ENCODE peak calls at places on chromosomes 3 and 15, in five cellular contexts. Z is HCT116, D is esophagus squamous epithelium, A is HepG2, Y is A549. F is an unnamed sample.

GRCh38 chr3:65342084-65342683 is 654.4 kb upstream of the ADAMTS9 start:
- DNase-seq in D (no peak), A (peak; percentile 35), Y (peak; percentile 56), Z (peak; percentile 42), F (peak; percentile 54)

GRCh38 chr3:156670077-156670476 is 4.3 kb upstream of the TIPARP start:
- DNase-seq in Y (no peak), A (no peak), Z (no peak), D (no peak), F (no peak)

GRCh38 chr3:187909871-187910270 is 164.6 kb upstream of the BCL6 start:
- DNase-seq in D (no peak), A (no peak), Z (no peak), Y (no peak), F (no peak)

GRCh38 chr3:127373701-127374625 is 86.1 kb upstream of the PRR20G start:
- DNase-seq in D (no peak), Z (peak; percentile 8), A (no peak), Y (no peak), F (peak; percentile 8)

GRCh38 chr3:193594946-193595689 is 2.1 kb downstream of the OPA1 start:
- DNase-seq in A (no peak), Z (no peak), D (no peak), Y (no peak), F (no peak)

GRCh38 chr15:70258369-70259029 is 160.8 kb upstream of the TLE3 start:
- DNase-seq in A (no peak), D (no peak), Y (no peak), Z (no peak), F (no peak)

GRCh38 chr3:156615592-156616173 is 58.7 kb upstream of the TIPARP start:
- DNase-seq in Y (no peak), A (no peak), D (no peak), Z (no peak), F (no peak)

GRCh38 chr15:32646304-32646703 is 4.8 kb downstream of the SCG5 start:
- DNase-seq in A (no peak), Z (no peak), D (no peak), Y (no peak), F (no peak)

GRCh38 chr3:49627634-49628033 is 46.5 kb upstream of the APEH start:
- DNase-seq in D (no peak), A (no peak), Y (no peak), Z (no peak), F (no peak)

GRCh38 chr3:133448478-133449122 is 48.7 kb downstream of the BFSP2 start:
- DNase-seq in Y (no peak), D (no peak), Z (no peak), A (no peak), F (no peak)

GRCh38 chr3:128433630-128434185 is 33.0 kb downstream of the DNAJB8 start:
- DNase-seq in D (no peak), Y (no peak), A (no peak), Z (no peak), F (no peak)

GRCh38 chr15:57534279-57534678 is 57.4 kb upstream of the MYZAP start:
- DNase-seq in Z (no peak), D (no peak), A (no peak), Y (no peak), F (no peak)

GRCh38 chr15:52427804-52428203 is 100.9 kb downstream of the MYO5A start:
- DNase-seq in Y (no peak), A (no peak), Z (peak; percentile 2), D (no peak), F (no peak)

GRCh38 chr3:107632576-107632975 is 109.8 kb downstream of the BBX start:
- DNase-seq in Y (no peak), Z (no peak), A (no peak), D (no peak), F (no peak)

GRCh38 chr3:46684881-46685280 is 8.6 kb downstream of the ALS2CL start:
- DNase-seq in D (no peak), A (no peak), Y (no peak), Z (no peak), F (no peak)

GRCh38 chr3:168511428-168512014 is 415.8 kb upstream of the GOLIM4 start:
- DNase-seq in Y (peak; percentile 0), A (no peak), D (no peak), Z (no peak), F (peak; percentile 17)

GRCh38 chr15:43799209-43799944 is 643 bp downstream of the SERINC4 start:
- DNase-seq in Y (no peak), A (no peak), Z (no peak), D (no peak), F (no peak)

GRCh38 chr15:64412216-64412615 is 24.6 kb downstream of the TRIP4 start:
- DNase-seq in Y (no peak), Z (no peak), A (no peak), D (no peak), F (no peak)

GRCh38 chr15:52221730-52222129 is 30.5 kb upstream of the GNB5 start:
- DNase-seq in D (no peak), A (no peak), Y (no peak), Z (no peak), F (no peak)

GRCh38 chr3:15327941-15328340 is 4.4 kb downstream of the SH3BP5 start:
- DNase-seq in Y (no peak), Z (no peak), A (no peak), D (no peak), F (no peak)

GRCh38 chr3:88149516-88150362 is at the start of gene C3orf38:
- DNase-seq in Z (peak; percentile 90), A (peak; percentile 92), D (peak; percentile 45), Y (peak; percentile 97), F (peak; percentile 94)
- TF ChIP-seq POLR2A in Z (peak; percentile 5), A (peak; percentile 75), D (no peak), Y (peak; percentile 65), F (peak; percentile 93)

GRCh38 chr3:39407259-39407629 is 724 bp downstream of the RPSA start:
- DNase-seq in Y (no peak), D (no peak), Z (no peak), A (peak; percentile 23), F (peak; percentile 60)

GRCh38 chr3:39407773-39408492 is 1.4 kb downstream of the RPSA start:
- DNase-seq in A (no peak), Z (no peak), Y (no peak), D (no peak), F (no peak)

GRCh38 chr3:39405687-39406367 is 693 bp upstream of the RPSA start:
- DNase-seq in D (no peak), Z (no peak), A (no peak), Y (no peak), F (no peak)

GRCh38 chr3:39404943-39405686 is 1.4 kb upstream of the RPSA start:
- DNase-seq in Y (no peak), Z (no peak), D (no peak), A (no peak), F (no peak)

DNA sequence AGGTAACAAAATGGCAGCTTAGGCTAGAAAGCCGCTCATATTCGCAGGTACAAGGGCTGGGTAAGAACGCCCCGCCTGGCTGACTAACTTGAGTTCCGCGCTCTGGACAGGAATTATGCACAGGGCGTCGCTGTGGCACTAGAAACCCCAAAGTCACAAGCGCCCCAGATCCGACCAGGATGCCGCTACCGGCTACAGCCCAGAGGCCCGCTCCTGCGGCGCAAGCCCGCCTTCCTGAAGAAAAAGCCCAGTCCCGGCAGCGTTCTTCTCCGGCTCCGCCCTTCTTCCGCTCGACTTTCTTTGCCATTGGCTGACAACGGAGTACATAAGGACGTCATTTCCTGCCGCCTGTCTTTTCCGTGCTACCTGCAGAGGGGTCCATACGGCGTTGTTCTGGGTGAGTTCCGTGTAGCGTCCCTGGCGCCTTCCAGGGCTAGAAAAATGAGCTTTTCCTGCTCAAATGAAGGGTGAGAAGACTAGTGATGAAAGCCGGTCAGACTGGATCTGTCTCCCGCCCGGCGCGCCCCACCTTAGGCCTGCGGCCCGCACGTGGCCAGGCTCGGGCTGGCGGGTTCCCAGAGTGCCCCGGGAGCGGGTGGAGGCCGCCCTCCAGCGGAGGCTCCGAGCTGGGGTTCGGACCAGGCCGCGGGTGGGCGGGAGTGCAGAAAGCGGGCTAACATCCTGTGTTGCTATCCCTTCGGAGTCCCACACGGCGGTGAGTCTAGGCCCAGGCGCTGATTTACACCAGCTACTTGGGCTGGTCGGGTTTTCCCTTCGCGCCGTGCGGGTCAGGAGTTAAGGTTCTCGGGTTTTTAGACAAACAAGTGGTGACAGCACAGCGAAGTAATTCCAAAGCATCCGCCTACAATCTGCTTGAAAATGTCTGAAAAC is at the start of gene RPSA:
- DNase-seq in A (peak; percentile 96), Y (peak; percentile 96), Z (peak; percentile 93), D (peak; percentile 78), F (peak; percentile 97)
- TF ChIP-seq POLR2A in A (peak; percentile 99), Y (peak; percentile 96), Z (peak; percentile 96), D (peak; percentile 89), F (peak; percentile 99)

DNA sequence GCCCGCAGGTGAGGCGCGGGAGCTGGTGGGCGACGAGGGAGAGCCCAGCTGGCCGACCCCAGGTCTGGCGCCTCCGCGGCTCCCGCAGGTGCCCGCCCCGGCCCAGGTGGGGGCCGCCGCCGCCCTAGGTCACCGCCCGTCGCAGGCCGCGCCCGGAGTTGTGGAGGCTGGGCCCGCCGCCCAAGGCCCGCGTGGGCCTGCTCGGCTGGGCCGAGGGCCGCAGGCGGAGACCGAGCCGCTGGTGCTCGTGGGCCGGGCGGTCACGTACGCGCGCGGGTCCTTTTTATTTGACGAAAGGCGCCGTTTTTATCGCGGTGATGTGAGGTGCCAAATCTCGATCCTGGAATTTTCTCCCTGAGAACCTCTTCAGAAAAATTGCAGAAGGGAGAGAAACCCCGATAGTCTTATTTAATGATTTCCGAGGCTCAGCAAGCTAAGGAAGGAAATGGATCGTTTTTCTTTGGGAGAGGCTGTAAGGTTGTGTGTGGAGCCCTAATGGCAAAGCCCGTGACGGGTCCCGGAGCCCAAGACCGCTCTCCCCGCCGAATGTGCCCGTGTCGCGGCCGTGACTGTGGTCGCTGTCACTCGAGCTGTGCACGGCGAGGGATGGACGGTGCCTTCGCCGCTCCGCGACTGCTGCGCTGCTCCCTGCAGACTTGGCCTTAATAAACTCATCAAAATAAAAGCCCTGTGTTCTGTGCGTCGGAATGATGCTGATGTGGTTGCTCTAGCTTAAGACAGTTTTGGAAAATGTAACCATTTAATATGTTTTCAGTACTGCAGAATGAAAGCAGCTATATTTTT is 603 bp downstream of the APPL1 start:
- DNase-seq in D (no peak), Y (peak; percentile 26), A (no peak), Z (no peak), F (peak; percentile 56)
- TF ChIP-seq POLR2A in D (no peak), Y (no peak), A (no peak), Z (no peak), F (no peak)

DNA sequence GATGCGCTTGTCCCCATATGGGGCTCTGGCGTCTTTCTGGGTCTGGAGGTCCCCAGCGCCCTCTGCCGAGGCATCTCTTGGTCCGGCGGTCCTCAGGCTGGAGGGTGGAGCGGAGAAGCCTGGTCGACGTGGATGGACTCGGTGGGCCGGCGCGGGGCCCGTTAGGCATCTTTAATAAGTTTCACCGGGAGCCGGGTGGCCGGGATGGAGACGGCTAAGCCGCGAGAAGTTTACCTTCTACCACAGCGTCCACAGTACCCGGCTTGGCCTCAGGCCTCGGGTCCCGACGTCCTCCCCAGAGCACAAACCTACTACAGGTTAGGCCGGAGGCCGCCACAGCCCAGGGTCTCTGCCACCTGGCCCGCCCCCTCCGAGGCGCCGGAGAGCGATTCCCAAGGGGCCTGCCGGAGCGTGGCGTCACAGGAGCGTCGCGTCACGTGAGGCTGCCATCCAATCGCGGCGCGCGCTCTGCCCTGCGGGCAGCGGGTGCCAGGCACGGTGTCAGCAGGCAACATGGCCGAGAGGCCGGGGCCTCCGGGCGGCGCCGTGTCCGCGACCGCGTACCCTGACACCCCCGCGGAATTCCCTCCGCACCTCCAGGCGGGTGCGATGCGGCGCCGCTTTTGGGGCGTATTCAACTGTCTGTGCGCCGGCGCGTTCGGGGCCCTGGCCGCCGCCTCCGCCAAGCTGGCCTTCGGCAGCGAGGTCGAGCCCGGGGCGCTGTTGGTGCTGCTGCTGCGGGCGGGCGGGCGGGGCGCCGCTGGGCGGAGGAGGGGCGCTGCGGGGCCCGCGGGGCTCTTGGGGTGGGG is at the start of gene TMEM42:
- DNase-seq in A (peak; percentile 74), Z (peak; percentile 78), Y (peak; percentile 92), D (peak; percentile 24), F (peak; percentile 90)
- TF ChIP-seq POLR2A in A (peak; percentile 87), Z (peak; percentile 40), Y (peak; percentile 76), D (peak; percentile 50), F (peak; percentile 84)

F was measured in erythroblast.